ENCODE peak calls at places on chromosomes 11 and 22, in seven cellular contexts. M is neuronal stem cell; V is small intestine; S is Caki2; N is stimulated activated CD4-positive, alpha-beta T cell treated with anti-CD3 and anti-CD28 coated beads, TNF-alpha, amount 100 ng/mL, for 4 hours; Z is stomach; C is activated CD4-positive, alpha-beta T cell treated with anti-CD3 and anti-CD28 coated beads for 24 hours. O is an unnamed sample.

GRCh38 chr11:119803726-119804294 is 74.8 kb upstream of the NECTIN1 start:
- DNase-seq in S (no peak), Z (no peak), C (no peak), M (no peak), N (no peak), V (no peak), O (no peak)

GRCh38 chr11:76752321-76753175 is 30.6 kb upstream of the TSKU start:
- DNase-seq in N (no peak), M (no peak), C (no peak), Z (peak; percentile 71), S (no peak), V (peak; percentile 75), O (no peak)

GRCh38 chr11:106503901-106504300 is 426.4 kb downstream of the AASDHPPT start:
- DNase-seq in M (no peak), C (no peak), Z (no peak), V (no peak), N (no peak), S (peak; percentile 65), O (no peak)

GRCh38 chr22:22123118-22123959 is 121.2 kb upstream of the VPREB1 start:
- DNase-seq in S (peak; percentile 30), N (no peak), C (no peak), V (no peak), Z (no peak), M (no peak), O (no peak)

GRCh38 chr11:96267001-96267489 is 76.0 kb downstream of the MAML2 start:
- DNase-seq in Z (no peak), M (no peak), V (no peak), S (no peak), C (no peak), N (no peak), O (no peak)

GRCh38 chr11:108027057-108027456 is 18.4 kb downstream of the CUL5 start:
- DNase-seq in N (no peak), S (no peak), M (no peak), V (no peak), C (no peak), Z (no peak), O (no peak)

GRCh38 chr11:58075781-58076180 is 45.0 kb downstream of the OR6Q1 start:
- DNase-seq in M (no peak), S (no peak), C (no peak), V (peak; percentile 47), N (no peak), Z (no peak), O (no peak)

GRCh38 chr11:13029872-13030271 is 20.8 kb downstream of the RASSF10 start:
- DNase-seq in M (no peak), C (no peak), N (no peak), Z (no peak), V (no peak), S (no peak), O (no peak)

GRCh38 chr11:117457031-117457785 is 129.6 kb downstream of the CEP164 start:
- DNase-seq in N (no peak), Z (no peak), C (no peak), S (no peak), V (no peak), M (no peak), O (no peak)

GRCh38 chr11:16969010-16970004 is 44.9 kb downstream of the PLEKHA7 start:
- DNase-seq in N (no peak), Z (no peak), V (peak; percentile 71), M (no peak), C (no peak), S (no peak), O (no peak)

GRCh38 chr11:18671246-18671645 is 27.3 kb upstream of the TMEM86A start:
- DNase-seq in C (no peak), M (no peak), N (no peak), S (no peak), Z (no peak), V (no peak), O (no peak)

GRCh38 chr11:2268911-2269600 is 1.3 kb downstream of the ASCL2 start:
- DNase-seq in S (peak; percentile 41), Z (peak; percentile 65), M (no peak), V (peak; percentile 31), N (peak; percentile 79), C (peak; percentile 79), O (no peak)

GRCh38 chr22:23677701-23677995 is 13.2 kb upstream of the RGL4 start:
- DNase-seq in Z (no peak), C (no peak), S (no peak), V (no peak), M (no peak), N (no peak), O (no peak)

GRCh38 chr11:65572356-65573043 is at the start of gene FAM89B:
- DNase-seq in C (peak; percentile 85), S (peak; percentile 77), M (no peak), Z (peak; percentile 93), V (peak; percentile 91), N (peak; percentile 75), O (no peak)

GRCh38 chr22:17867160-17867785 is 93.0 kb upstream of the BID start:
- DNase-seq in S (no peak), C (no peak), Z (no peak), M (no peak), N (no peak), V (peak; percentile 84), O (no peak)